ENCODE peak calls at places on chromosome 11, in ten cellular contexts. One of them, this sample, is unnamed.

GRCh38 chr11:134276396-134277175 is 407 bp downstream of the GLB1L3 start:
- DNase-seq in body of pancreas: no peak
- DNase-seq in AG04450: no peak
- DNase-seq in GM12865: no peak
- DNase-seq in neural crest cell: no peak
- DNase-seq in left ventricle myocardium inferior: no peak
- DNase-seq in endothelial cell: peak; percentile 39
- DNase-seq in suprapubic skin: peak; percentile 75
- DNase-seq in AG10803: no peak
- DNase-seq in Calu3: no peak
- DNase-seq in this sample: peak; percentile 49

GRCh38 chr11:3867209-3868071 is 12.0 kb downstream of the STIM1 start:
- DNase-seq in body of pancreas: peak; percentile 88
- DNase-seq in AG04450: no peak
- DNase-seq in GM12865: peak; percentile 89
- DNase-seq in neural crest cell: no peak
- DNase-seq in left ventricle myocardium inferior: peak; percentile 30
- DNase-seq in endothelial cell: no peak
- DNase-seq in suprapubic skin: no peak
- DNase-seq in AG10803: peak; percentile 55
- DNase-seq in Calu3: no peak
- DNase-seq in this sample: no peak

GRCh38 chr11:18313985-18314763 is 7.8 kb downstream of the HPS5 start:
- DNase-seq in body of pancreas: no peak
- DNase-seq in AG04450: no peak
- DNase-seq in GM12865: no peak
- DNase-seq in neural crest cell: no peak
- DNase-seq in left ventricle myocardium inferior: no peak
- DNase-seq in endothelial cell: no peak
- DNase-seq in suprapubic skin: no peak
- DNase-seq in AG10803: peak; percentile 38
- DNase-seq in Calu3: no peak
- DNase-seq in this sample: no peak

GRCh38 chr11:64457416-64458010 is 98.6 kb downstream of the RPS6KA4 start:
- DNase-seq in body of pancreas: no peak
- DNase-seq in AG04450: no peak
- DNase-seq in GM12865: no peak
- DNase-seq in neural crest cell: no peak
- DNase-seq in left ventricle myocardium inferior: no peak
- DNase-seq in endothelial cell: no peak
- DNase-seq in suprapubic skin: peak; percentile 57
- DNase-seq in AG10803: no peak
- DNase-seq in Calu3: no peak
- DNase-seq in this sample: no peak

GRCh38 chr11:132301465-132301864 is 931.0 kb downstream of the NTM start:
- DNase-seq in body of pancreas: no peak
- DNase-seq in AG04450: no peak
- DNase-seq in GM12865: no peak
- DNase-seq in neural crest cell: no peak
- DNase-seq in left ventricle myocardium inferior: no peak
- DNase-seq in endothelial cell: no peak
- DNase-seq in suprapubic skin: no peak
- DNase-seq in AG10803: no peak
- DNase-seq in Calu3: no peak
- DNase-seq in this sample: no peak

GRCh38 chr11:119179983-119180382 is 5.3 kb upstream of the NHERF4 start:
- DNase-seq in body of pancreas: peak; percentile 56
- DNase-seq in AG04450: no peak
- DNase-seq in GM12865: no peak
- DNase-seq in neural crest cell: no peak
- DNase-seq in left ventricle myocardium inferior: no peak
- DNase-seq in endothelial cell: no peak
- DNase-seq in suprapubic skin: no peak
- DNase-seq in AG10803: no peak
- DNase-seq in Calu3: no peak
- DNase-seq in this sample: no peak

GRCh38 chr11:107591098-107591445 is at the start of gene ELMOD1:
- DNase-seq in body of pancreas: peak; percentile 17
- DNase-seq in AG04450: no peak
- DNase-seq in GM12865: peak; percentile 24
- DNase-seq in neural crest cell: peak; percentile 56
- DNase-seq in left ventricle myocardium inferior: peak; percentile 54
- DNase-seq in endothelial cell: peak; percentile 62
- DNase-seq in suprapubic skin: no peak
- DNase-seq in AG10803: peak; percentile 40
- DNase-seq in Calu3: peak; percentile 45
- DNase-seq in this sample: peak; percentile 76

GRCh38 chr11:44870142-44870541 is 80.5 kb downstream of the TP53I11 start:
- DNase-seq in body of pancreas: no peak
- DNase-seq in AG04450: no peak
- DNase-seq in GM12865: no peak
- DNase-seq in neural crest cell: no peak
- DNase-seq in left ventricle myocardium inferior: no peak
- DNase-seq in endothelial cell: no peak
- DNase-seq in suprapubic skin: no peak
- DNase-seq in AG10803: no peak
- DNase-seq in Calu3: no peak
- DNase-seq in this sample: no peak

GRCh38 chr11:73087730-73088129 is 54.4 kb downstream of the FCHSD2 start:
- DNase-seq in body of pancreas: peak; percentile 16
- DNase-seq in AG04450: no peak
- DNase-seq in GM12865: peak; percentile 50
- DNase-seq in neural crest cell: no peak
- DNase-seq in left ventricle myocardium inferior: no peak
- DNase-seq in endothelial cell: no peak
- DNase-seq in suprapubic skin: no peak
- DNase-seq in AG10803: peak; percentile 8
- DNase-seq in Calu3: no peak
- DNase-seq in this sample: no peak

GRCh38 chr11:116232364-116232801 is 540.4 kb downstream of the BUD13 start:
- DNase-seq in body of pancreas: no peak
- DNase-seq in AG04450: no peak
- DNase-seq in GM12865: no peak
- DNase-seq in neural crest cell: no peak
- DNase-seq in left ventricle myocardium inferior: no peak
- DNase-seq in endothelial cell: no peak
- DNase-seq in suprapubic skin: no peak
- DNase-seq in AG10803: no peak
- DNase-seq in Calu3: no peak
- DNase-seq in this sample: no peak

DNA sequence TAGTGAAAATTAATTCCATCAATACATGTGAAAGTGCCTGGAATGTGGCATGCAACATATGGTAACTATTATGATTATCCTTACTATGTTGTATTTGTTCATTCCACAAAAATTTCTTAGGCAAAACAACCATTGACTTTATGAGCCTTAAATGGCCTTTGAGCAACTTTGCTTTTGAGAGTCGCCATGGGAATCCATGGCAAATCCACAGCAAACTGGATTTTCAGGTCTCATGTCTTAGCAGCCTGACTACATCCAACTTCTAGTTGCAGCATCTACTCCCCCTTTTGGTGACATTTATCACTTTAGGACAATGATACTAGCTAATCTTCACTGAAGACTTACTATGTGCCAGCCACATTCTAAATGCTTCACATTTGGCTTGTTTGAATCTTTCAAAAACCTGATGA is 56.8 kb downstream of the SLC1A2 start:
- DNase-seq in body of pancreas: no peak
- DNase-seq in AG04450: no peak
- DNase-seq in GM12865: no peak
- DNase-seq in neural crest cell: no peak
- DNase-seq in left ventricle myocardium inferior: no peak
- DNase-seq in endothelial cell: no peak
- DNase-seq in suprapubic skin: no peak
- DNase-seq in AG10803: peak; percentile 94
- DNase-seq in Calu3: no peak
- DNase-seq in this sample: no peak
- TF ChIP-seq CTCF in body of pancreas: no peak
- TF ChIP-seq CTCF in AG04450: no peak
- TF ChIP-seq CTCF in GM12865: no peak
- TF ChIP-seq CTCF in neural crest cell: no peak
- TF ChIP-seq CTCF in left ventricle myocardium inferior: no peak
- TF ChIP-seq CTCF in endothelial cell: no peak
- TF ChIP-seq CTCF in suprapubic skin: no peak
- TF ChIP-seq CTCF in AG10803: peak; percentile 38
- TF ChIP-seq CTCF in Calu3: no peak
- TF ChIP-seq CTCF in this sample: no peak

DNA sequence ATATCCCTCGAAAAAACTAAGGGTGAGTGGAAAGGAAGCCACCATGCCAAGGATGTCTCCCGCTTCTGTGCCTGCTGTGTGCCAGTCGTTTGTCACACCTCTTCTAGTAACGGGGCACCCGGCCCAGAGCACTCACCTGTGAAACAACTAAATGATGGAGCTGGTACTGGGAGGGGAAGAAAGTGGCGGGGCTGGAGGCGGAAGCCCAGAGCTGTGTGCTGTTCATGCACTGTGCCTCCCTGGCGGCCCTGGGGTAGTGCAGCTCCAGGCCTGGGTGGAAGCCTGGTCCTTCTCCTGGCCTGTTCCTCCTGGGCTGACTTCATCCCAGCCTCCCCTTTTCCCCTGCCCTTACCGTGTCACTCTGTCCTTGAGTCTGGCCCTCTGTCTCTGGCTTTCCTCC is 130.2 kb downstream of the CEP164 start:
- DNase-seq in body of pancreas: peak; percentile 46
- DNase-seq in AG04450: no peak
- DNase-seq in GM12865: peak; percentile 57
- DNase-seq in neural crest cell: no peak
- DNase-seq in left ventricle myocardium inferior: no peak
- DNase-seq in endothelial cell: no peak
- DNase-seq in suprapubic skin: no peak
- DNase-seq in AG10803: no peak
- DNase-seq in Calu3: no peak
- DNase-seq in this sample: no peak
- TF ChIP-seq CTCF in body of pancreas: peak; percentile 19
- TF ChIP-seq CTCF in AG04450: no peak
- TF ChIP-seq CTCF in GM12865: peak; percentile 21
- TF ChIP-seq CTCF in neural crest cell: no peak
- TF ChIP-seq CTCF in left ventricle myocardium inferior: no peak
- TF ChIP-seq CTCF in endothelial cell: no peak
- TF ChIP-seq CTCF in suprapubic skin: no peak
- TF ChIP-seq CTCF in AG10803: no peak
- TF ChIP-seq CTCF in Calu3: no peak
- TF ChIP-seq CTCF in this sample: no peak

GRCh38 chr11:1959786-1960185 is 12.7 kb downstream of the MRPL23 start:
- DNase-seq in body of pancreas: no peak
- DNase-seq in AG04450: no peak
- DNase-seq in GM12865: no peak
- DNase-seq in neural crest cell: no peak
- DNase-seq in left ventricle myocardium inferior: no peak
- DNase-seq in endothelial cell: no peak
- DNase-seq in suprapubic skin: peak; percentile 55
- DNase-seq in AG10803: no peak
- DNase-seq in Calu3: no peak
- DNase-seq in this sample: no peak
- TF ChIP-seq CTCF in body of pancreas: no peak
- TF ChIP-seq CTCF in AG04450: no peak
- TF ChIP-seq CTCF in GM12865: no peak
- TF ChIP-seq CTCF in neural crest cell: no peak
- TF ChIP-seq CTCF in left ventricle myocardium inferior: no peak
- TF ChIP-seq CTCF in endothelial cell: no peak
- TF ChIP-seq CTCF in suprapubic skin: no peak
- TF ChIP-seq CTCF in AG10803: no peak
- TF ChIP-seq CTCF in Calu3: no peak
- TF ChIP-seq CTCF in this sample: no peak

DNA sequence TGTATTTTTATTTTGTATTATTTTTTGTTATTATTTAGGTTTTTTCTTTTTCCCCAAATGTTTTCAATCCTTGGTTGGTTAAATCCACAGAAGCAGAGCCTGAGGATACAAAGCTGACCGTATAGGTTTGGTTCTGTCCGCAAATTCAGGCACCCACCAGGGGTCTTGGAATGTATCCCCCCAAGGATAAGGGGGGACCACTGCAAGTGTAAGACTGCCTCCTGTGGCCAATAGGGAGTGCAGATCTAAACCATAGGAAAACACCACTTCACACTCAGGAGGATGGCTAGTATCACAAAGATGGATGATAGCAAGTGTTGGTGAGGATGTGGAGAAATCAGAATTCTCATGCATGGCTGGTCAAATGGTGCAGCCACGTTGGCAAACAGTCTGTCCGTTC is 20.0 kb downstream of the CPT1A start:
- DNase-seq in body of pancreas: no peak
- DNase-seq in AG04450: no peak
- DNase-seq in GM12865: no peak
- DNase-seq in neural crest cell: no peak
- DNase-seq in left ventricle myocardium inferior: no peak
- DNase-seq in endothelial cell: no peak
- DNase-seq in suprapubic skin: no peak
- DNase-seq in AG10803: no peak
- DNase-seq in Calu3: no peak
- DNase-seq in this sample: no peak
- TF ChIP-seq CTCF in body of pancreas: no peak
- TF ChIP-seq CTCF in AG04450: peak; percentile 13
- TF ChIP-seq CTCF in GM12865: no peak
- TF ChIP-seq CTCF in neural crest cell: no peak
- TF ChIP-seq CTCF in left ventricle myocardium inferior: no peak
- TF ChIP-seq CTCF in endothelial cell: no peak
- TF ChIP-seq CTCF in suprapubic skin: no peak
- TF ChIP-seq CTCF in AG10803: no peak
- TF ChIP-seq CTCF in Calu3: no peak
- TF ChIP-seq CTCF in this sample: no peak

GRCh38 chr11:25733777-25734176 is 598.2 kb upstream of the ANO3 start:
- DNase-seq in body of pancreas: no peak
- DNase-seq in AG04450: no peak
- DNase-seq in GM12865: no peak
- DNase-seq in neural crest cell: no peak
- DNase-seq in left ventricle myocardium inferior: no peak
- DNase-seq in endothelial cell: no peak
- DNase-seq in suprapubic skin: no peak
- DNase-seq in AG10803: no peak
- DNase-seq in Calu3: no peak
- DNase-seq in this sample: no peak
- TF ChIP-seq CTCF in body of pancreas: no peak
- TF ChIP-seq CTCF in AG04450: peak; percentile 11
- TF ChIP-seq CTCF in GM12865: no peak
- TF ChIP-seq CTCF in neural crest cell: peak; percentile 48
- TF ChIP-seq CTCF in left ventricle myocardium inferior: no peak
- TF ChIP-seq CTCF in endothelial cell: no peak
- TF ChIP-seq CTCF in suprapubic skin: no peak
- TF ChIP-seq CTCF in AG10803: no peak
- TF ChIP-seq CTCF in Calu3: no peak
- TF ChIP-seq CTCF in this sample: no peak

GRCh38 chr11:65571940-65572339 is 398 bp upstream of the FAM89B start:
- DNase-seq in body of pancreas: peak; percentile 51
- DNase-seq in AG04450: no peak
- DNase-seq in GM12865: no peak
- DNase-seq in neural crest cell: no peak
- DNase-seq in left ventricle myocardium inferior: no peak
- DNase-seq in endothelial cell: no peak
- DNase-seq in suprapubic skin: no peak
- DNase-seq in AG10803: no peak
- DNase-seq in Calu3: peak; percentile 63
- DNase-seq in this sample: no peak
- TF ChIP-seq CTCF in body of pancreas: peak; percentile 52
- TF ChIP-seq CTCF in AG04450: peak; percentile 41
- TF ChIP-seq CTCF in GM12865: peak; percentile 21
- TF ChIP-seq CTCF in neural crest cell: peak; percentile 49
- TF ChIP-seq CTCF in left ventricle myocardium inferior: peak; percentile 23
- TF ChIP-seq CTCF in endothelial cell: no peak
- TF ChIP-seq CTCF in suprapubic skin: no peak
- TF ChIP-seq CTCF in AG10803: peak; percentile 40
- TF ChIP-seq CTCF in Calu3: peak; percentile 42
- TF ChIP-seq CTCF in this sample: peak; percentile 20